ENCODE peak calls at places on chromosomes 11 and 22, in seven cellular contexts. D is colonic mucosa, S is A549, Q is fibroblast of lung, Y is right lobe of liver, H is HCT116, Z is aorta. O is an unnamed sample.
A peak's percentile ranks its signal among the peaks of the same experiment; 100 is the strongest.

GRCh38 chr22:46879083-46879482 is 116.6 kb downstream of the TBC1D22A start:
- DNase-seq in D (no peak), S (no peak), Q (peak; percentile 73), Y (no peak), H (no peak), Z (no peak), O (no peak)

GRCh38 chr22:26592368-26593015 is 2.6 kb upstream of the TPST2 start:
- DNase-seq in D (peak; percentile 45), S (no peak), Q (no peak), Y (no peak), H (no peak), Z (no peak), O (no peak)

GRCh38 chr11:27291954-27292641 is 70.9 kb downstream of the CCDC34 start:
- DNase-seq in D (peak; percentile 82), S (no peak), Q (no peak), Y (peak; percentile 21), H (no peak), Z (no peak), O (no peak)

GRCh38 chr11:20363500-20364411 is at the start of gene HTATIP2:
- DNase-seq in D (peak; percentile 84), S (peak; percentile 68), Q (peak; percentile 66), Y (peak; percentile 84), H (no peak), Z (peak; percentile 91), O (no peak)

GRCh38 chr11:128496684-128497056 is 90.7 kb downstream of the ETS1 start:
- DNase-seq in D (no peak), S (peak; percentile 65), Q (no peak), Y (no peak), H (no peak), Z (no peak), O (no peak)

GRCh38 chr11:65859812-65860277 is 388 bp upstream of the MUS81 start:
- DNase-seq in D (no peak), S (no peak), Q (no peak), Y (no peak), H (no peak), Z (no peak), O (no peak)

GRCh38 chr11:115576606-115577005 is 72.4 kb upstream of the CADM1 start:
- DNase-seq in D (no peak), S (no peak), Q (no peak), Y (no peak), H (no peak), Z (no peak), O (no peak)

GRCh38 chr11:44502506-44502905 is 63.0 kb upstream of the CD82 start:
- DNase-seq in D (no peak), S (no peak), Q (no peak), Y (no peak), H (no peak), Z (no peak), O (no peak)

GRCh38 chr11:122691751-122692150 is 36.2 kb downstream of the UBASH3B start:
- DNase-seq in D (no peak), S (no peak), Q (no peak), Y (no peak), H (no peak), Z (no peak), O (no peak)

GRCh38 chr11:122695076-122695620 is 39.6 kb downstream of the UBASH3B start:
- DNase-seq in D (no peak), S (no peak), Q (no peak), Y (no peak), H (no peak), Z (no peak), O (no peak)

GRCh38 chr11:122692444-122692843 is 36.9 kb downstream of the UBASH3B start:
- DNase-seq in D (no peak), S (no peak), Q (no peak), Y (no peak), H (no peak), Z (no peak), O (no peak)

GRCh38 chr11:122690292-122690691 is 34.8 kb downstream of the UBASH3B start:
- DNase-seq in D (no peak), S (no peak), Q (no peak), Y (no peak), H (no peak), Z (no peak), O (no peak)

DNA sequence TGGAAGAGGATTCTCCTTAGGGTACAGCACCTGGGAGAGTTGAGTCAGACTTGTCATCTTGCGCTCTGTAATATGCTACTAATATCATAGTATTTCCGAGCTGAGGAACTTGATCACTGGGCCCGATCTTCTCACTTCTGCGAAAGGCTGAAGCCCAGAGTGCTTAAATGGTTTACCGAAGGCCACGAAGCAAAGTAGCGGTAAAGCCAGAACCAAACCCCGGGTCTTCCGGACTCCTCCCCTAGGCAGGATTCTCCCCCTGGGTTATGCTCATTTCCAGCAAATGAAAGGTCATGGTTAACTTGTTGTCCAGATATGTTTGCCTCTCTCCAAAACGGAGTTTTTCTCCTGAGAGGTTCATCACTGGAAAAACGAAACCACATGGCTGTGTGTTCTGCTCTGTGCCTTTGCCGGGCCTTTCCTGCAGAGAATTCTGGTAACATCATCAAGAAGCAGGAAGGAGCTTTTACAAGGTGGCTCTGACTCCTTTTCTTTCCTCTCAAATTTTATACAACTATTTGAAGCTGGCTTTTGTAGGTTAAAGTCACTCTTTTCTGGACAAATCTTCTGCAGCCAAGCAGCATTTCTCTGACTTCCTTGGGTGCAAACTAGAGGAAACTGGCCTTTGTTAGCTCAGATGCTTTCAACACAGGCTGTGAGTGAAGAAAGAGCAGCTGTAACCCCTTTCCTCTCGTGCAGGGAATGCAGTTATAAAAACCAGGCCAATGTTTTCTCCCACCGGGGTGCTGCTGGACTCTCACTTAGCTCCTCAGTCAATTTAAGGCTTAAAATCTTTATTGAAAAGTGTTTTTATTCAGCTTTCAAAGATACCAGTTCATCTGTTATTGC is 35.5 kb downstream of the UBASH3B start:
- DNase-seq in D (no peak), S (no peak), Q (peak; percentile 76), Y (no peak), H (no peak), Z (no peak), O (no peak)
- H3K4me3 ChIP-seq in D (no peak overlapping the region), S (no peak overlapping the region), Q (peak overlapping the region; percentile 23), Y (no peak overlapping the region), H (no peak overlapping the region), Z (no peak overlapping the region), O (no peak overlapping the region)

DNA sequence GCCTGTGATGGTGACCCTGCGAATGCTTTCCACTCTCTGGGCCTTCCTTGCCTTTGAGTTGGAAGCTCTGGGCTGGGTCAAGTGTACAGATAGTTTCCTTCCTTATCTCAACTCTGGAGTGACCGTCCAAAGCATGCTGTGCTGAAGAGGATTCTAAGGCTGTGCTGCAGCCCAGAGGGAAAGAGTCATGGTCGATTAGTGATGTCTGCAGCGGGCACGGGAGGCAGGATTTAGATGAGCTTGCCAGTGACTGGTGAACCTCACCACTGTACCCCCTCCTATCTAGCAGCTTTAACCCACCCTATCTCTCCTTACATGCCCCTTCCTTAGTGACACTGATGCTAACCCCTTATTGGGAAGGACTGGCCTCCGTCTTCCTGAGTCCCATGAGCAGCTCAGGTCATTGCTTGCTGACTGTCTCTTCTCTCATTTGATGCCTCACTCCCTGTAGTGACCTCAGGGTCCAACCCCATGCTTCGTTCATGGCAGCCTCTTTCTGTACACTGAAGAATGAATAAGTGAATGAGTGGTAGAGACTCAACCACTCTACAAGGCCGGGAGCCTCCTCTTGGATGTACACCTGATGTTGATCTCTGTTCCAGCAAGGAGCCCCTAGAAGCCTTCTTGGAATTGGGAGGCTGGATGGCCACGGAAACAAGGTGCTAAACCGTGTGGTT is 6.7 kb downstream of the GNAZ start:
- DNase-seq in D (no peak), S (no peak), Q (no peak), Y (no peak), H (no peak), Z (no peak), O (no peak)
- H3K27ac ChIP-seq in D (no peak overlapping the region), S (no peak overlapping the region), Q (no peak overlapping the region), Y (no peak overlapping the region), H (peak overlapping the region; percentile 59), Z (no peak overlapping the region), O (no peak overlapping the region)

GRCh38 chr11:3160252-3161031 is 4.7 kb downstream of the OSBPL5 start:
- DNase-seq in D (peak; percentile 89), S (no peak), Q (peak; percentile 96), Y (peak; percentile 66), H (peak; percentile 46), Z (peak; percentile 96), O (peak; percentile 86)

GRCh38 chr11:3161720-3162409 is 3.2 kb downstream of the OSBPL5 start:
- DNase-seq in D (no peak), S (no peak), Q (no peak), Y (peak; percentile 5), H (no peak), Z (peak; percentile 46), O (no peak)

GRCh38 chr11:3159296-3160190 is 5.6 kb downstream of the OSBPL5 start:
- DNase-seq in D (no peak), S (no peak), Q (peak; percentile 58), Y (peak; percentile 31), H (no peak), Z (peak; percentile 87), O (no peak)

GRCh38 chr11:3162410-3163240 is 2.5 kb downstream of the OSBPL5 start:
- DNase-seq in D (no peak), S (no peak), Q (no peak), Y (peak; percentile 14), H (no peak), Z (peak; percentile 69), O (no peak)

DNA sequence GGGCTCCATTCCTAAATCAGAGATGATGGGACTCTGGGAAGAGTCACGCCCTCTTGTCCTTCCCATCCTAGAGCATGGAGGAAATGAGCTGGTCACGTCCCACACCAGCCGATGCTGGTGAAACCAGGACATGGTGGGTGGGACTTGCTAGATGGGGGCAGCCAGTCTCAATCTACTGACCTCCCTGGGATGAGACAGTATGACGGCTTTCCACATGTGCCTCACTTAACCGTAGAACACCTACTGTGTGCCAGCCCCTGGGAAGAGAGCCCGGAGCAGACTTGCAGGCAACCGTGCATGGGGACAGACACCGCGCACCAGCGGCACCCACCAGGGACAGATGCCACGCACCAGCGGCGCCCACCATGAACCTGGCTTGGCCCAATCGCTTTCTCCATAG is 3.8 kb downstream of the OSBPL5 start:
- DNase-seq in D (no peak), S (no peak), Q (no peak), Y (peak; percentile 18), H (no peak), Z (peak; percentile 72), O (no peak)
- H3K4me1 ChIP-seq in D (peaks cover 13% of the 10 kb centered on the region), S (peaks cover 9% of the 10 kb centered on the region), Q (peaks cover 37% of the 10 kb centered on the region), Y (no peaks in the 10 kb centered on the region), H (peaks cover 55% of the 10 kb centered on the region), Z (no peaks in the 10 kb centered on the region), O (peaks cover 15% of the 10 kb centered on the region)

GRCh38 chr11:12829536-12830314 is 155.5 kb downstream of the TEAD1 start:
- DNase-seq in D (no peak), S (no peak), Q (no peak), Y (no peak), H (no peak), Z (no peak), O (no peak)

GRCh38 chr11:12827369-12827768 is 153.1 kb downstream of the TEAD1 start:
- DNase-seq in D (no peak), S (no peak), Q (no peak), Y (no peak), H (no peak), Z (no peak), O (no peak)

GRCh38 chr11:12827929-12828812 is 153.9 kb downstream of the TEAD1 start:
- DNase-seq in D (peak; percentile 71), S (peak; percentile 59), Q (peak; percentile 89), Y (peak; percentile 57), H (no peak), Z (no peak), O (no peak)

GRCh38 chr11:12831471-12832202 is 157.4 kb downstream of the TEAD1 start:
- DNase-seq in D (no peak), S (no peak), Q (no peak), Y (no peak), H (no peak), Z (no peak), O (no peak)

DNA sequence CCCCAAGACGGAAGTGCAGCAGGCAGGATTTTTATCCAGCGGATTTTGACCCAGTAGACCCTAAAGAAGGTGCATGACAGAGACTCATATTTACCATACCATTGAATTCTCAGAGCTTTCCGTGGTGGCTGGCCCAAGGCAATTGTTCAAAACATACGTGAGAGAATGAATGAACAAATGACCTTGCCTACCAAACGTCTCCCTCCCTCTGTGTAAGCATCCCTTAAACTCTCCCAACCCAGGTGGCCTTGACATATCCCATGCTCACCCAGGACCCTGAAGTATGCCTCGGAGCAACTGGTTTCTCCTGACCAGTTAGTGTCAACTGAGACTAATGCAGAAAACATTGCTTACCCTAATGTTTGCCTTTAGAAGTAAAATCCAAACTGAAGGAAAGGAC is 154.9 kb downstream of the TEAD1 start:
- DNase-seq in D (no peak), S (no peak), Q (no peak), Y (no peak), H (no peak), Z (no peak), O (no peak)
- H3K4me3 ChIP-seq in D (no peak overlapping the region), S (no peak overlapping the region), Q (peak overlapping the region; percentile 58), Y (peak overlapping the region; percentile 53), H (no peak overlapping the region), Z (no peak overlapping the region), O (no peak overlapping the region)

O was measured in iPS DF 6.9.